ENCODE peak calls at places on chromosomes 5 and 9, in ten cellular contexts. N, A, H, Y, Q, E, U, S, B and F are unnamed samples.

GRCh38 chr9:118575341-118576070 is 793.7 kb downstream of the BRINP1 start:
- DNase-seq in N (no peak), A (no peak), H (no peak), Y (no peak), Q (no peak), E (no peak), U (no peak), S (peak), B (no peak), F (no peak)

GRCh38 chr5:158858011-158858410 is 241.7 kb downstream of the EBF1 start:
- DNase-seq in N (no peak), A (no peak), H (no peak), Y (no peak), Q (no peak), E (no peak), U (no peak), S (no peak), B (no peak), F (no peak)

GRCh38 chr5:82073179-82073578 is 101.4 kb downstream of the ATG10 start:
- DNase-seq in N (no peak), A (no peak), H (no peak), Y (no peak), Q (no peak), E (no peak), U (no peak), S (no peak), B (no peak), F (no peak)

GRCh38 chr9:89022071-89022721 is 30.9 kb downstream of the S1PR3 start:
- DNase-seq in N (no peak), A (no peak), H (no peak), Y (no peak), Q (peak), E (no peak), U (no peak), S (peak), B (peak), F (no peak)

GRCh38 chr9:123406691-123407536 is 50.9 kb downstream of the CRB2 start:
- DNase-seq in N (peak), A (peak), H (no peak), Y (no peak), Q (no peak), E (no peak), U (no peak), S (no peak), B (no peak), F (no peak)

GRCh38 chr5:120806132-120806531 is 342.0 kb downstream of the PRR16 start:
- DNase-seq in N (no peak), A (no peak), H (no peak), Y (no peak), Q (no peak), E (no peak), U (no peak), S (peak), B (no peak), F (no peak)

GRCh38 chr5:135400866-135401265 is 1.8 kb upstream of the MACROH2A1 start:
- DNase-seq in N (no peak), A (no peak), H (no peak), Y (no peak), Q (no peak), E (no peak), U (no peak), S (no peak), B (no peak), F (peak)

GRCh38 chr9:20478780-20479179 is 143.5 kb downstream of the MLLT3 start:
- DNase-seq in N (no peak), A (no peak), H (no peak), Y (no peak), Q (no peak), E (no peak), U (no peak), S (no peak), B (no peak), F (no peak)

GRCh38 chr5:168530751-168531150 is 1.6 kb downstream of the FBLL1 start:
- DNase-seq in N (no peak), A (no peak), H (no peak), Y (peak), Q (no peak), E (no peak), U (no peak), S (no peak), B (no peak), F (no peak)

GRCh38 chr9:78288214-78288892 is 8.6 kb upstream of the PSAT1 start:
- DNase-seq in N (no peak), A (no peak), H (no peak), Y (no peak), Q (no peak), E (no peak), U (no peak), S (no peak), B (no peak), F (no peak)

GRCh38 chr5:28766565-28767158 is 1728.3 kb upstream of the CDH9 start:
- DNase-seq in N (no peak), A (no peak), H (no peak), Y (no peak), Q (no peak), E (no peak), U (peak), S (peak), B (no peak), F (no peak)

GRCh38 chr9:135608294-135608998 is 30.9 kb downstream of the GLT6D1 start:
- DNase-seq in N (no peak), A (no peak), H (no peak), Y (no peak), Q (no peak), E (no peak), U (no peak), S (no peak), B (no peak), F (no peak)

GRCh38 chr9:81028504-81028903 is 660.8 kb downstream of the TLE1 start:
- DNase-seq in N (no peak), A (no peak), H (no peak), Y (peak), Q (no peak), E (no peak), U (no peak), S (peak), B (no peak), F (no peak)